ENCODE peak calls at places on chromosomes 2 and 18, in five cellular contexts. T, A, F, J and B are unnamed samples.

GRCh38 chr2:144170172-144170571 is 349.7 kb downstream of the ZEB2 start:
- DNase-seq in J (no peak), A (peak), T (no peak), F (no peak), B (peak)

GRCh38 chr2:27591745-27592144 is 8.9 kb downstream of the ZNF512 start:
- DNase-seq in F (no peak), J (no peak), T (no peak), A (no peak), B (no peak)

GRCh38 chr2:60858897-60859311 is 22.5 kb upstream of the REL start:
- DNase-seq in J (no peak), A (no peak), T (no peak), F (no peak), B (peak)

GRCh38 chr2:110732422-110733413 is at the start of gene ACOXL:
- DNase-seq in F (peak), A (no peak), T (peak), J (peak), B (peak)

GRCh38 chr2:28471214-28471613 is 24.6 kb upstream of the PLB1 start:
- DNase-seq in F (no peak), T (no peak), A (no peak), J (no peak), B (no peak)

GRCh38 chr2:10039658-10040410 is 3.5 kb upstream of the KLF11 start:
- DNase-seq in J (no peak), F (no peak), T (no peak), A (peak), B (no peak)

GRCh38 chr2:200300650-200301314 is 5.7 kb upstream of the SPATS2L start:
- DNase-seq in T (peak), A (peak), J (no peak), F (no peak), B (peak)

GRCh38 chr18:10490401-10491289 is 35.2 kb upstream of the NAPG start:
- DNase-seq in T (peak), A (no peak), F (peak), J (peak), B (peak)

GRCh38 chr2:128187032-128187654 is 96.1 kb downstream of the UGGT1 start:
- DNase-seq in T (no peak), F (no peak), J (peak), A (peak), B (peak)

GRCh38 chr2:178155524-178155923 is 38.8 kb upstream of the OSBPL6 start:
- DNase-seq in F (no peak), J (no peak), T (no peak), A (no peak), B (no peak)

DNA sequence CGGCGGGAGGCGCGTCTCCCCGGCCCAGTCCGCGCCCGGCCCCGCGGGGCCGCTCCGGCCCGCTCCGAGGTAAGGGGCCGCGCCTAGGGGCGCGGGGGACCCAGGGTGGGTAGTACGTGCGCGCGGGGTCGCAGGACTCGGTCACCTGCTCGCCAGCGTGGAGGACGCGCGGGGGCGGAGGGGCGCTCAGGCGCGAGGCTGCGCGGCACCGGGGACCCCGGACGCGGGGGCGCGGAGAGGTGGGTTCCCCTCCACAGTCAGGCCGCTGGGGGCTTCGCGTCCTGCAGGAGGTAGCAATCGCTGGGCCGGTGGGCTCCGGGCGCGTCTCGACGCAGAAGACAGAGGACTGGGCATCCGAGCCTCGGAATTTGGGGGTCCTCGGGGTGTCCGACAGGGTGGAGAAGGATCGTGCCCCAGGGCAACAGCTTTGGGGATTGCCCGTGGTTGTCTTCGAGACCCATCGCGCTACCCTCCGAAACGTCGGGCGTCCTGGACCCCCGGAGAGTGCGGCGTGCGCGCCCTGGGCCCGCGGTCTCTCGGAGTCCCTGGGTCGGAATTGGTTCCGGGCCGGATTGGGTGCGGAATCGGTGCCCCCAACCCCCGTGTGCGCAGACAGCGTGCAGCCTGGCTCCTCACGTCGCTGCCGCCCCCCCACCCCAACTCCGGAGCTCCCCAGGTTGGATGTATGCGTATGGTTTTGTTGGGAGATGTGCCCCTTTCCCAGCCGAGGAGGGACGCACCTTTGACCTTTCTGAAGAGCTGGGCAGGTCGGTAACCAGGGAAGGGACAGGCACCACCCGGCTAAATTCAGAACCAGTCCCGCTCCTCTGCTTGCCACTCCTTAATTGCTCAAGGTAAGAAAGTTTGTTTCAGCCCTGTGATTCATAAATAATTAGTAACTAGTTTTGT is 661 bp downstream of the NPAS2 start:
- DNase-seq in F (no peak), A (peak), T (no peak), J (peak), B (no peak)
- TF ChIP-seq EZH2 in F (no peak), A (no peak), T (no peak), J (peak), B (no peak)

GRCh38 chr2:70161069-70161534 is 29.7 kb downstream of the C2orf42 start:
- DNase-seq in J (no peak), A (no peak), T (no peak), F (peak), B (peak)
- TF ChIP-seq EZH2phosphoT487 in J (no peak), A (no peak), T (no peak), F (no peak), B (no peak)

GRCh38 chr2:216217904-216218260 is 108.7 kb downstream of the XRCC5 start:
- DNase-seq in J (no peak), F (peak), T (no peak), A (no peak), B (no peak)
- H3K9ac ChIP-seq in J (no peak), F (peak), T (peak), A (no peak), B (peak)

GRCh38 chr2:228597032-228597431 is 415.5 kb upstream of the SPHKAP start:
- DNase-seq in J (no peak), T (no peak), F (no peak), A (no peak), B (no peak)

GRCh38 chr2:228599297-228599696 is 417.8 kb upstream of the SPHKAP start:
- DNase-seq in F (peak), J (no peak), A (no peak), T (no peak), B (no peak)

GRCh38 chr2:228600265-228600664 is 418.8 kb upstream of the SPHKAP start:
- DNase-seq in J (no peak), A (peak), T (no peak), F (no peak), B (peak)

GRCh38 chr2:228599781-228600180 is 418.3 kb upstream of the SPHKAP start:
- DNase-seq in T (no peak), F (no peak), A (peak), J (no peak), B (no peak)

GRCh38 chr2:228602277-228602676 is 420.8 kb upstream of the SPHKAP start:
- DNase-seq in A (peak), J (no peak), F (no peak), T (no peak), B (no peak)
- TF ChIP-seq EZH2 in A (no peak), J (no peak), F (no peak), T (no peak), B (no peak)

DNA sequence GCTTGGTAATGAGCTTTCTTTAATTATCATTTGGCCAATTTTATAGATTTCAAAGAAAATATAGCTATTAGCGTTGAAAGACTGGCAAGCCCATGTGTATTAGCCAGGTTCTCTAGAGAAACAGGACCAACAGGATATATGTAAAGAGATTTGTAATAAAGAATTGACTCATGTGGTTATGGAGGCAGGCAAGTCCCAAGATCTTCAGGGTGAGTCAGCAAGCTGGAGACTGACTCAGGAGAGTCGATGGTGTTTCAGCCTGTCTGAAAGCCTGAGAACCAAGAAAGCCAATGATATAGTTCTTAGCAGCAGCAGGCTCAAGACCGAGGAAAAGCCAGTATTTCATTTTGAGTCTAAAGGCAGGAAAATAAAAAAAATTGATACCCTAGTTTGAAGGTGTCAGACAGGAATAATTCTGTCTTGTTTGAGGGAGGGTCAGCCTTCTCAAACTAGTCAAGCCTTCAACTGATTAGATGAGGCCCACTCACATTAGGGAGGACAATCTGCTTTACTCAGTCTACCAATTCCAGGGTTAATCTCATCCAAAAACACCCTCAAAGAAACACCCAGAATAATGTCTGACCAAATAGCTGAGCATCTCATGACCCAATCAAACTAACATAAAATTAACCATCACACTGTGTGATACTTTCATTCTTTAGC is 78.3 kb upstream of the CRIM1 start:
- DNase-seq in J (no peak), A (peak), T (peak), F (no peak), B (peak)
- TF ChIP-seq EZH2phosphoT487 in J (no peak), A (no peak), T (no peak), F (no peak), B (no peak)

GRCh38 chr2:192067631-192068030 is 127.1 kb downstream of the TMEFF2 start:
- DNase-seq in T (no peak), J (no peak), F (no peak), A (no peak), B (no peak)

GRCh38 chr2:192068966-192069365 is 125.8 kb downstream of the TMEFF2 start:
- DNase-seq in T (no peak), F (no peak), A (no peak), J (no peak), B (no peak)

GRCh38 chr2:192069417-192069816 is 125.3 kb downstream of the TMEFF2 start:
- DNase-seq in J (no peak), A (no peak), T (no peak), F (no peak), B (no peak)

GRCh38 chr2:192072261-192072660 is 122.5 kb downstream of the TMEFF2 start:
- DNase-seq in J (no peak), A (no peak), T (no peak), F (no peak), B (no peak)

DNA sequence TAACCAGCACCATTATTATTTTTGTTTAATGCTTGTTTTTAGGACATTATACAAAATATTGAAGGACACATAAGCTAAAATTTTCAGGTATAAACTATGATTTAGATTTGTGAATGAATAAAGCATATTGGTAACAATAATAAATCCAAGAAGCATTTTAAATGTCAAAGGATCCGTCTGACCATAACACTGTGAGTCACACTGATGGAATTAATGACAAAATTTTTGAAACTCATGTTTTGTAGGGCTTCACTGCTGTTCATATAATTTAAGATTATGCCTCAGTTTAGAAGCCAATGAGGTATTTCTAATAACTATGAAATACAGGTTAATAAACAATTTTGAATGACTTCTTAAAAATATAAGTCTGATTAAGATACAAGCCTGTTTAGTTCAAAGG is 124.6 kb downstream of the TMEFF2 start:
- DNase-seq in A (peak), T (no peak), F (no peak), J (no peak), B (peak)
- H3K9ac ChIP-seq in A (no peak), T (no peak), F (no peak), J (no peak), B (no peak)

GRCh38 chr18:48539406-48540328 is 836 bp downstream of the CTIF start:
- DNase-seq in F (peak), A (peak), J (peak), T (no peak), B (peak)
- TF ChIP-seq EZH2 in F (no peak), A (no peak), J (no peak), T (no peak), B (no peak)

DNA sequence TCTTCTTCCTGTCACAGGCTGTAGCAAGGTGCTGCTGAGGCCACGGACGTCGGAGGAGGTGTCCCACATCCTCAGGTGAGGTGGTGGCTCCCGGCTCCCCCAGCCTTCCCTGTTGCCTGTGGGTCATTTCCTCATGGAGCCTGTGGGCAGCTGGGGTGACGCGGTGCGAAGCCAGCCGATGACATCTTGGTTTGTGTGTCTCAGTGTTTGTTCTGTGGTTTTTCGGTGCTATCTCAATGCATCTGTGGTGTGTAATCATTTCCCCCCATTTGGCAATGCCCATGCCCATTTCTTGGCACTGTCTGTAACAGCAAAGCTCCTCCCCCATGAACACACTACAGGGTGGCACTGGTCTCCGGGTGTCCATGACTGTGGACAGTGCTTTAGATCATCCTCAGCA is 6.6 kb downstream of the D2HGDH start:
- DNase-seq in F (no peak), T (no peak), J (no peak), A (peak), B (peak)
- TF ChIP-seq EZH2phosphoT487 in F (no peak), T (no peak), J (no peak), A (no peak), B (no peak)

DNA sequence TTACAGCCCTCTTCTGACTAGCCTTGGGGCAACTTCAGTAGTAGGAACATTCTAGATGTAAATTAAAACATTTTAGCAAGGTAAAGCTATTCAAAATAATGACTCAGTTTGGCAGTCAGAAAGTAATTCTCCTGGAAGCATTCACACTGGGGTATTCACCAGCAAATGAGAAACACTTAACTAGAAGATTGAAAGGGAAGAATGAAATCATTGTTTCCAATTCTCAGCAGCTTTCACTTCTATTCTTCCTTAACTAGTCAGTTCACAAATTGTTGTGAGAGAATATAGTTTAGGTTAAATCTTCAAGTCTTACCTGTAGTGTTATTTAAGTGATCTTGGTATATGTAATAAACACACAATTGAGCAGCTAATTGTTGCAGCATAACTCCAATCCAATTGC is 1135.6 kb upstream of the FAM98A start:
- DNase-seq in J (peak), T (no peak), A (no peak), F (no peak), B (no peak)
- H3K9ac ChIP-seq in J (no peak), T (no peak), A (no peak), F (no peak), B (no peak)